ENCODE peak calls at places on chromosomes 5 and 9, in seven cellular contexts. O is HepG2, R is GM12878, D is K562, Q is GM12892, V is SK-N-SH, I is H1. K is an unnamed sample.

GRCh38 chr5:175681045-175681974 is 23.4 kb downstream of the HRH2 start:
- DNase-seq in I (no peak), R (no peak), V (peak; percentile 47), D (no peak), Q (no peak), O (no peak), K (no peak)

GRCh38 chr5:38190111-38190510 is 68.2 kb upstream of the EGFLAM start:
- DNase-seq in D (no peak), Q (no peak), O (no peak), R (no peak), V (no peak), I (no peak), K (no peak)

GRCh38 chr9:100575765-100576368 is 2.0 kb upstream of the CAVIN4 start:
- DNase-seq in O (no peak), I (no peak), R (no peak), Q (no peak), V (no peak), D (no peak), K (no peak)

GRCh38 chr9:125391704-125392103 is 130.1 kb downstream of the GAPVD1 start:
- DNase-seq in O (no peak), R (no peak), I (no peak), V (no peak), D (no peak), Q (no peak), K (no peak)

GRCh38 chr9:98811051-98811650 is 3.7 kb downstream of the GALNT12 start:
- DNase-seq in V (no peak), I (no peak), R (no peak), O (no peak), Q (no peak), D (no peak), K (no peak)

GRCh38 chr5:128271859-128272446 is 188.4 kb downstream of the SLC12A2 start:
- DNase-seq in I (no peak), V (no peak), D (no peak), R (no peak), Q (no peak), O (no peak), K (no peak)

GRCh38 chr5:60271517-60271916 is 378.0 kb upstream of the PDE4D start:
- DNase-seq in V (no peak), R (no peak), D (no peak), Q (no peak), I (no peak), O (no peak), K (no peak)

GRCh38 chr5:163880307-163880706 is 374.9 kb downstream of the MAT2B start:
- DNase-seq in Q (no peak), I (no peak), O (no peak), R (no peak), V (no peak), D (no peak), K (no peak)

GRCh38 chr5:7422719-7423118 is 26.8 kb downstream of the ADCY2 start:
- DNase-seq in I (no peak), O (no peak), V (no peak), D (no peak), R (no peak), Q (no peak), K (no peak)

GRCh38 chr5:173880306-173880985 is 7.7 kb upstream of the CPEB4 start:
- DNase-seq in V (no peak), R (no peak), O (no peak), Q (no peak), I (no peak), D (no peak), K (no peak)

DNA sequence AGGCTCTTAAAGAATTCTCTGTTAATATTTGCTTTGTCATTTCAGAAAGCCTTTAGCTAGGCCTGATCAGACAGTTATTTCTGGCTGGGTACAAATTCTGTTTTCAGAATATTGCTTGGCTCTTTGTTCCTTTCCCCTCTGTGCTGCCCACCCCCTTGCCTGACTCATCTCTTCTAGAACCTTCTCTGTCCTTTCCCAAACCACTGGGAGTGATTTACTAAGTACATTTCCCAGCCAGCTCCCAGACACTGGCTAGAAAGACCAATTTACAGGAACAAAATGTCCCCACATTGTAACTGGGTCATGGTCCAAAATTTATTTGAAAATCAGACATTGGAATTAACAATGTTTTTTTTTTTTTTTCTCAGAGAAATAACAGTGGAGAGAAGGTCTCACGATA is 133.1 kb upstream of the MAP1B start:
- DNase-seq in O (no peak), Q (no peak), R (no peak), I (no peak), D (no peak), V (no peak), K (no peak)
- TF ChIP-seq POLR2AphosphoS5 in O (no peak), Q (no peak), R (no peak), I (no peak), D (no peak), V (no peak), K (no peak)

GRCh38 chr9:88816591-88816990 is 174.7 kb upstream of the S1PR3 start:
- DNase-seq in R (no peak), Q (no peak), O (no peak), D (no peak), V (no peak), I (peak; percentile 24), K (no peak)

GRCh38 chr9:88817628-88818027 is 173.6 kb upstream of the S1PR3 start:
- DNase-seq in D (no peak), R (no peak), O (no peak), V (no peak), I (peak; percentile 45), Q (no peak), K (no peak)

GRCh38 chr9:88814521-88815101 is 176.7 kb upstream of the S1PR3 start:
- DNase-seq in D (no peak), R (no peak), Q (no peak), I (peak; percentile 19), V (peak; percentile 68), O (no peak), K (no peak)

GRCh38 chr9:88813810-88814209 is 177.5 kb upstream of the S1PR3 start:
- DNase-seq in O (peak; percentile 18), R (no peak), I (no peak), V (no peak), D (no peak), Q (no peak), K (no peak)

GRCh38 chr9:88816141-88816540 is 175.1 kb upstream of the S1PR3 start:
- DNase-seq in R (no peak), Q (no peak), I (no peak), O (no peak), V (no peak), D (no peak), K (no peak)
- TF ChIP-seq TAF1 in R (no peak), Q (no peak), I (no peak), O (no peak), V (no peak), D (no peak), K (no peak)

GRCh38 chr5:130605200-130605599 is 559.9 kb downstream of the HINT1 start:
- DNase-seq in I (no peak), O (no peak), V (no peak), R (no peak), Q (no peak), D (no peak), K (no peak)
- TF ChIP-seq POLR2AphosphoS5 in I (no peak), O (no peak), V (no peak), R (no peak), Q (no peak), D (no peak), K (no peak)

DNA sequence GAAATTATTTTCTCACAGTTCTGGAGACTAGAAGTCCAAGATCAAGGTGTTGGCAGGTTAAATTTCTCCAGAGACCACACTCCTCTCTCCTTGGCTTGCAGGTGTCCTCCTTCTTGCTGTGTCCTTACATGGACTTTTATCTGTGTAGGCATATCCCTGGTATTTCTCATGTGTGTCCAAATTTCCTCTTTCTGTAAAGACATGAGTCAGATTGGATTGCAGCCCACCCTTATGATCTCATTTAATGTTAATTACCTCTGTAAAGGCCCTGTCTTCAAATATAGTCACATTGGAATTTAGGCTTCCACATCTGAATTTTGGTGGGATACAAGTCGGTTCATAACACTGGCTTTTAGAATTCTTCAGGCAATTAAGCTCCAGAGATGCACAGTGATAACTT is 322.2 kb upstream of the GRIA1 start:
- DNase-seq in D (no peak), R (no peak), O (no peak), I (no peak), Q (no peak), V (no peak), K (no peak)
- TF ChIP-seq TAF1 in D (no peak), R (no peak), O (no peak), I (no peak), Q (no peak), V (no peak), K (no peak)

GRCh38 chr9:95755421-95755730 is 120.1 kb upstream of the ERCC6L2 start:
- DNase-seq in O (no peak), Q (no peak), V (no peak), R (no peak), D (no peak), I (no peak), K (no peak)

GRCh38 chr9:95757026-95757425 is 118.5 kb upstream of the ERCC6L2 start:
- DNase-seq in I (no peak), R (no peak), D (no peak), O (no peak), Q (no peak), V (no peak), K (no peak)

GRCh38 chr9:95753762-95754465 is 121.6 kb upstream of the ERCC6L2 start:
- DNase-seq in V (peak; percentile 72), O (no peak), D (no peak), R (no peak), I (no peak), Q (no peak), K (no peak)

GRCh38 chr9:95756101-95756500 is 119.4 kb upstream of the ERCC6L2 start:
- DNase-seq in R (no peak), V (no peak), O (no peak), I (no peak), Q (no peak), D (no peak), K (no peak)

DNA sequence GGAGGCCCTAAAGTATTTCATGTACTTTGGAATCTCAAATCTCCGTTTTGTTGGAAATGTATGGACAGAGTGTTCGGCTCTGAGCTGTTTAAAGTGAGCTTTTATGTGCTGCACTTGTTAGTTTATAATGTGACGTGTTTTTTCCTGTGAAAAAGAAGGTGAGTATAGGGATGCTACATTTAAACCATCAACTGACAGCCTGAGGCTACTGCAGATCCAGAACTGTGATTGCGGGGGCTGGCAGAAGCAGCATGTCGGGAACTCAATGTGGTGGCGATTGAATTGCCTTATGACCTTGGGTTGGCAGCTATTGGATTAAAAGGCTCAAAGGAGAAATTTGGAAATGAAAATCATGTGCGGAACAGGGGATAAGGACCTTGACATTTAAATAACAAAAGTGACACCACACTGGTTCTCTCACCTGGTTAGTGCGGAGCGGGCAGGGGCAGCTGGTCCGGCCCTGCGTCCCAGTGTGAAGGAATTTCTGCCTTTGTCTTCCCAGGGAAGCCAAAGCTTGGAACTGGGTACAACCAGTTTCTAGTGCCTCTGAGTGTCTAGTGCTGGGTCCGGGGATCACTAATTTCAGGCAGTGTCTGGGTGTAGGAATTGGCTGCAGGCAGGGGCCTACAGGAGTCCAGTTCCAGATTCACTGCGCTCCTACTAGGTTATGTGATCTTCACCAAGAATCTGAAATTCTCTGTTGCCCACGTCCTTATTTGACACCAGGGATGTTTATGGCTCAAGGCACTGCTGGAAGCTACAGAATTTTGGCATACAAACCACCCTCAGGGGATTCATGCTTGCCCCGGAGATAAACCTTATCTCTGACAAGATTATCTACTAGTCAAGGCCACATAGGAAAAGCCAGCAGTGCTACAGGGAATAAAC is 120.7 kb upstream of the ERCC6L2 start:
- DNase-seq in I (no peak), Q (no peak), V (peak; percentile 66), R (no peak), O (no peak), D (no peak), K (no peak)
- TF ChIP-seq POLR2AphosphoS5 in I (peak; percentile 63), Q (no peak), V (no peak), R (no peak), O (no peak), D (no peak), K (no peak)

GRCh38 chr5:108615216-108615615 is 132.5 kb upstream of the FER start:
- DNase-seq in D (no peak), V (no peak), R (no peak), O (no peak), I (no peak), Q (no peak), K (no peak)
- TF ChIP-seq TAF1 in D (no peak), V (no peak), R (no peak), O (no peak), I (no peak), Q (no peak), K (no peak)

K was measured in GM12891.